ENCODE peak calls at places on chromosome 20, in ten cellular contexts. N is cardiac muscle cell; Q is AG04450; R is ascending aorta; F is cardiac fibroblast; T is sigmoid colon; E is GM23248; D is HCT116; Y is SJSA1; M is effector memory CD4-positive, alpha-beta T cell. O is an unnamed sample.
A peak's percentile ranks its signal among the peaks of the same experiment; 100 is the strongest.

GRCh38 chr20:64102647-64103354 is 4.6 kb downstream of the NPBWR2 start:
- DNase-seq in E (no peak), R (no peak), M (no peak), F (no peak), T (no peak), Q (no peak), D (no peak), Y (no peak), N (peak; percentile 65), O (no peak)

GRCh38 chr20:19827818-19828217 is 69.8 kb downstream of the RIN2 start:
- DNase-seq in R (no peak), Q (no peak), D (no peak), E (no peak), T (no peak), F (no peak), N (no peak), Y (no peak), M (no peak), O (no peak)

GRCh38 chr20:6765469-6766058 is 1.9 kb upstream of the BMP2 start:
- DNase-seq in N (peak; percentile 53), Y (peak; percentile 66), F (peak; percentile 85), R (no peak), M (no peak), T (no peak), D (peak; percentile 19), Q (peak; percentile 34), E (peak; percentile 63), O (no peak)

GRCh38 chr20:37234254-37234581 is 27.4 kb downstream of the GHRH start:
- DNase-seq in T (no peak), D (no peak), Y (no peak), R (no peak), N (no peak), Q (no peak), M (no peak), F (no peak), E (no peak), O (no peak)

GRCh38 chr20:24768977-24769675 is 179.9 kb upstream of the CST7 start:
- DNase-seq in T (no peak), F (no peak), E (no peak), M (no peak), Y (no peak), N (no peak), D (no peak), R (peak; percentile 37), Q (no peak), O (no peak)

GRCh38 chr20:13813910-13814309 is 29.1 kb downstream of the NDUFAF5 start:
- DNase-seq in D (no peak), Q (no peak), N (no peak), R (no peak), F (no peak), M (no peak), Y (no peak), T (no peak), E (no peak), O (no peak)

GRCh38 chr20:25024171-25024570 is 31.6 kb upstream of the APMAP start:
- DNase-seq in Q (no peak), R (peak; percentile 49), D (no peak), M (no peak), N (no peak), F (no peak), T (peak; percentile 50), Y (no peak), E (no peak), O (peak; percentile 11)

GRCh38 chr20:24388828-24389325 is 80.6 kb upstream of the SYNDIG1 start:
- DNase-seq in N (no peak), Y (no peak), M (no peak), D (no peak), R (peak; percentile 31), T (no peak), E (no peak), F (no peak), Q (no peak), O (no peak)

GRCh38 chr20:47665221-47665991 is 119.9 kb downstream of the SULF2 start:
- DNase-seq in N (no peak), M (no peak), T (no peak), R (peak; percentile 56), E (no peak), D (no peak), F (no peak), Q (no peak), Y (no peak), O (no peak)

GRCh38 chr20:382291-383115 is 1.9 kb downstream of the TRIB3 start:
- DNase-seq in E (no peak), N (no peak), T (no peak), R (no peak), F (no peak), D (no peak), Q (no peak), Y (no peak), M (no peak), O (no peak)
- H3K4me3 ChIP-seq in E (peak overlapping the region; percentile 86), N (no peak overlapping the region), T (peak overlapping the region; percentile 63), R (peak overlapping the region; percentile 84), F (peak overlapping the region; percentile 28), D (peak overlapping the region; percentile 89), Q (peak overlapping the region; percentile 83), Y (peak overlapping the region; percentile 68), M (peak overlapping the region; percentile 73), O (no peak overlapping the region)

GRCh38 chr20:58906894-58907293 is 54.4 kb downstream of the GNAS start:
- DNase-seq in Q (no peak), Y (no peak), R (peak; percentile 70), E (peak; percentile 86), T (no peak), M (no peak), F (peak; percentile 49), D (no peak), N (no peak), O (no peak)

GRCh38 chr20:58906111-58906510 is 53.6 kb downstream of the GNAS start:
- DNase-seq in R (no peak), D (no peak), Y (no peak), Q (no peak), M (no peak), T (no peak), E (no peak), F (no peak), N (no peak), O (no peak)

GRCh38 chr20:58908216-58908615 is 55.7 kb downstream of the GNAS start:
- DNase-seq in N (no peak), D (no peak), Y (no peak), Q (no peak), T (no peak), F (no peak), M (no peak), E (no peak), R (no peak), O (no peak)

GRCh38 chr20:58908941-58909340 is 56.4 kb downstream of the GNAS start:
- DNase-seq in F (no peak), M (no peak), Q (no peak), N (no peak), R (no peak), Y (no peak), T (no peak), E (no peak), D (no peak), O (no peak)

GRCh38 chr20:58907481-58908137 is 55.1 kb downstream of the GNAS start:
- DNase-seq in M (peak; percentile 40), R (peak; percentile 98), Y (peak; percentile 80), N (peak; percentile 98), D (no peak), F (peak; percentile 99), E (peak; percentile 100), Q (peak; percentile 98), T (peak; percentile 97), O (peak; percentile 77)
- H3K4me3 ChIP-seq in M (no peak overlapping the region), R (peak overlapping the region; percentile 31), Y (no peak overlapping the region), N (peak overlapping the region; percentile 25), D (no peak overlapping the region), F (no peak overlapping the region), E (peak overlapping the region; percentile 61), Q (peak overlapping the region; percentile 37), T (peak overlapping the region; percentile 24), O (no peak overlapping the region)

DNA sequence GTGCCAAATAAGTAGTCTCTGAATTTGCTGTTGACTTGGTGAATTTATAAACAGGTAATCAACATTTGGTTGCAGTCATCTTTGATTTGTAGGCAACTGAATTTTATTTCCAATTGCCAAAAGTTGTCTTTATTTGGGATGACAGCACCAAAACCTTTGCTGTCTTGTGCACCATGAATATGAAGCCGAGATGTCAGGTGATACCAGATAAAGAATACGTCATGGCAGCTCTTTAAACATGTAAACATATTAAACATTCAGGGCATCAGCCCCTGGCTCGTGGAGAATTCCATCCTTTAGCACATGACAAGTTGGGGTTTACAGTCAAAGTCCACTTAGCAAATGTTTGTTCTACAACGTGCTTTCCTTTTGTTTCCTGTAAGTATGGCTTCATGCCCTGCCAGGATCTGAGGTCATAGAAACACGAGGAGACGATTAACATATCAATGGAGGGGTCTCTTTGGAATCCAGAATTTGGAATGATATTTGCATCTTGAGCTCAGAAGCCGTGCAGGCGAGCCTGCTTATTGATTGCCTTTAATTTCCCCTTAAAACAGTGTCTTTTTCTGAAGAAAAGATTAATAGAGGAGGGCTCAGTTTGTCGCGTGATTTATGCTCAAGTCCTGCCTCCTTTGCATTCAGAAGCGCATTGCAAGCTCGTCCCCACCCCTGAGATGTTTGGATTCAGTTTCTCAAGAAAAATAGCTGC is 170.2 kb upstream of the ZNF217 start:
- DNase-seq in N (no peak), Q (no peak), R (no peak), T (no peak), E (peak; percentile 57), D (no peak), Y (peak; percentile 85), M (no peak), F (peak; percentile 70), O (no peak)
- H3K4me3 ChIP-seq in N (no peak overlapping the region), Q (no peak overlapping the region), R (no peak overlapping the region), T (no peak overlapping the region), E (peak overlapping the region; percentile 52), D (no peak overlapping the region), Y (peak overlapping the region; percentile 22), M (no peak overlapping the region), F (no peak overlapping the region), O (no peak overlapping the region)

DNA sequence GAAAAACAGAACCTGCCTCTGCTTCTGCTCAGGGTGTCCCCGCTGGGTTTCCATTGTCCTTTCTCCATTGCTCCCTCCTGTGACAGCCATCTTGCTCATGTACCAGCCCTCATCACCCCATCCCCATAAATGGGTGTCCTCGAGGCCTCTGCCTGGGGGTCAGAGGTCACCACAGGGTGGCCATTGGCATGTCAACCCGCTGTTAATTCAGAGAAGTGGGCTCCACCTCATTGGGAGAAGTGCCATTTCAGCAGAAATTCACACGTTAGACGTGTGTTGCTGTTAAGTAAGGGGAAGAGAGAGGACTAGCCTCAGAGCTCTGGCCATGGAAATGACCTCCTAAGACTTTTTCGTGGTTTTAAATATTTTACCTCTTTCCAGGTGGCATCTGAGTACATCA is 71.9 kb downstream of the PTPN1 start:
- DNase-seq in Q (no peak), D (no peak), N (no peak), E (no peak), M (no peak), F (no peak), Y (no peak), R (no peak), T (no peak), O (no peak)
- H3K4me3 ChIP-seq in Q (no peak overlapping the region), D (no peak overlapping the region), N (no peak overlapping the region), E (no peak overlapping the region), M (no peak overlapping the region), F (no peak overlapping the region), Y (no peak overlapping the region), R (no peak overlapping the region), T (no peak overlapping the region), O (no peak overlapping the region)

DNA sequence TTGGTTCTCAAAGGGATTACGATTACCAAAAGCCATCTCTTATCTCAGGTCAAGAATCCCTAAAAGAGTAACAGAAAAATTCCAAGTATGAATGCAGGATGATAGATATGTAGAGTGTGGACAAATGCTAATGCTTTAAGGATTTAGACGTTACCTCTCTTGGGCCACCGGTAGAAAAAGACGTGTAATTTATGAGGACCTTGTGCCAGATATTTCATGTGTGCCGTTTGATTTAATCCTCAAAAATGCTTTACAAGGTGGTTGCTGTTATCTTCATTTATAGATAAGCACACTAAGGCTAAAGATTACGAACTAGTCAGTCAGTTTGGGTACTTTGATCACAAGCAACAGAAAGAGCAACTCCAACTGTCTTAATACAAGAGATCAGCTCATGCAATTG is 370.8 kb upstream of the JAG1 start:
- DNase-seq in E (no peak), D (no peak), Y (no peak), Q (no peak), R (no peak), M (no peak), F (no peak), T (no peak), N (no peak), O (no peak)
- H3K4me3 ChIP-seq in E (no peak overlapping the region), D (no peak overlapping the region), Y (no peak overlapping the region), Q (no peak overlapping the region), R (no peak overlapping the region), M (no peak overlapping the region), F (no peak overlapping the region), T (no peak overlapping the region), N (no peak overlapping the region), O (no peak overlapping the region)